ENCODE peak calls at places on chromosomes 7 and 10, in five cellular contexts. K is psoas muscle; D is stimulated activated CD4-positive, alpha-beta T cell treated with anti-CD3 and anti-CD28 coated beads, Interleukin-2, amount 100 ng/mL, for 48 hours; H is DMS153; S is neural progenitor cell. V is an unnamed sample.

GRCh38 chr7:47571355-47572100 is 10.4 kb downstream of the TNS3 start:
- DNase-seq in H (peak), D (no peak), K (peak), S (no peak), V (no peak)

GRCh38 chr10:51651063-51651462 is 48.3 kb downstream of the CSTF2T start:
- DNase-seq in D (no peak), S (no peak), K (no peak), H (no peak), V (no peak)

GRCh38 chr10:78196964-78197363 is 163.3 kb downstream of the RPS24 start:
- DNase-seq in S (no peak), D (no peak), K (no peak), H (no peak), V (no peak)

GRCh38 chr7:87359366-87359765 is 13.9 kb downstream of the CROT start:
- DNase-seq in K (no peak), H (no peak), S (no peak), D (no peak), V (no peak)

GRCh38 chr7:98057157-98057556 is 49.5 kb upstream of the LMTK2 start:
- DNase-seq in S (no peak), D (no peak), H (no peak), K (no peak), V (no peak)

GRCh38 chr7:65820287-65820950 is 52.5 kb upstream of the VKORC1L1 start:
- DNase-seq in S (peak), H (no peak), D (no peak), K (no peak), V (peak)

GRCh38 chr10:61986788-61987187 is 85.3 kb downstream of the ARID5B start:
- DNase-seq in H (no peak), D (no peak), K (no peak), S (no peak), V (peak)

GRCh38 chr7:42070068-42070467 is 166.9 kb downstream of the GLI3 start:
- DNase-seq in K (no peak), S (no peak), D (no peak), H (no peak), V (no peak)

GRCh38 chr10:125020871-125021270 is 78.9 kb downstream of the ZRANB1 start:
- DNase-seq in K (peak), D (no peak), H (no peak), S (no peak), V (no peak)

GRCh38 chr10:46520941-46521340 is 35.5 kb downstream of the GPRIN2 start:
- DNase-seq in S (no peak), D (no peak), K (peak), H (no peak), V (no peak)

GRCh38 chr7:80532153-80532552 is 20.3 kb upstream of the GNAT3 start:
- DNase-seq in D (no peak), K (no peak), H (no peak), S (no peak), V (no peak)

GRCh38 chr10:96450514-96451207 is 63.1 kb downstream of the TLL2 start:
- DNase-seq in S (peak), D (no peak), H (no peak), K (no peak), V (peak)

GRCh38 chr7:21128418-21128817 is 299.5 kb upstream of the SP4 start:
- DNase-seq in D (no peak), H (peak), S (peak), K (no peak), V (no peak)

GRCh38 chr10:7956508-7956907 is 98.0 kb upstream of the GATA3 start:
- DNase-seq in H (no peak), K (no peak), D (no peak), S (no peak), V (no peak)

GRCh38 chr7:103649052-103649451 is 203.0 kb upstream of the SLC26A5 start:
- DNase-seq in D (no peak), K (no peak), S (no peak), H (no peak), V (no peak)

GRCh38 chr10:50577681-50578350 is 45.9 kb downstream of the SGMS1 start:
- DNase-seq in D (no peak), S (no peak), H (peak), K (no peak), V (no peak)

GRCh38 chr7:69517985-69518731 is 80.1 kb upstream of the AUTS2 start:
- DNase-seq in K (peak), S (peak), H (no peak), D (no peak), V (peak)

GRCh38 chr7:137871173-137871915 is 24.6 kb upstream of the DGKI start:
- DNase-seq in S (no peak), K (peak), D (no peak), H (no peak), V (no peak)

GRCh38 chr7:157674715-157675426 is 338.1 kb downstream of the DNAJB6 start:
- DNase-seq in K (no peak), H (no peak), S (no peak), D (no peak), V (no peak)

GRCh38 chr7:141362580-141363435 is 188.4 kb upstream of the AGK start:
- DNase-seq in S (no peak), H (no peak), D (no peak), K (no peak), V (no peak)

GRCh38 chr10:121188005-121188404 is 336.8 kb downstream of the WDR11 start:
- DNase-seq in S (peak), D (no peak), H (no peak), K (no peak), V (peak)

GRCh38 chr7:51010534-51010933 is 227.8 kb upstream of the GRB10 start:
- DNase-seq in H (no peak), K (no peak), D (no peak), S (no peak), V (no peak)

GRCh38 chr7:140005754-140006503 is 56.8 kb downstream of the PARP12 start:
- DNase-seq in S (peak), D (no peak), H (no peak), K (no peak), V (peak)

GRCh38 chr7:4797858-4798705 is 22.7 kb downstream of the AP5Z1 start:
- DNase-seq in D (peak), H (no peak), S (peak), K (peak), V (peak)

GRCh38 chr7:57432583-57432982 is 17.4 kb upstream of the ZNF716 start:
- DNase-seq in H (no peak), K (no peak), D (no peak), S (no peak), V (no peak)

GRCh38 chr7:90594791-90595317 is 1.3 kb upstream of the CDK14 start:
- DNase-seq in S (peak), D (no peak), K (no peak), H (peak), V (peak)

GRCh38 chr10:5732141-5732540 is 47.5 kb downstream of the TASOR2 start:
- DNase-seq in H (no peak), D (no peak), S (no peak), K (no peak), V (no peak)

GRCh38 chr7:15309891-15310290 is 251.9 kb downstream of the AGMO start:
- DNase-seq in S (no peak), H (no peak), D (no peak), K (no peak), V (no peak)